ENCODE peak calls at places on chromosomes 7 and 10, in six cellular contexts. E is NCI-H774; D is central memory CD8-positive, alpha-beta T cell; W is epithelial cell of esophagus; M is NCI-H226; C is fibroblast of lung. X is an unnamed sample.

GRCh38 chr7:16268821-16269768 is 152.2 kb downstream of the CRPPA start:
- DNase-seq in C (peak; percentile 48), E (no peak), D (no peak), M (peak; percentile 100), W (peak; percentile 58), X (peak; percentile 60)

GRCh38 chr7:119594956-119595355 is 678.0 kb upstream of the KCND2 start:
- DNase-seq in W (no peak), C (no peak), M (no peak), D (no peak), E (no peak), X (no peak)

GRCh38 chr7:6228865-6229264 is 43.6 kb downstream of the CYTH3 start:
- DNase-seq in E (no peak), W (no peak), M (no peak), C (peak; percentile 88), D (no peak), X (no peak)

GRCh38 chr7:26091933-26092332 is 60.1 kb upstream of the NFE2L3 start:
- DNase-seq in D (no peak), C (peak; percentile 14), E (no peak), M (peak; percentile 27), W (peak; percentile 62), X (no peak)

GRCh38 chr7:54331311-54331710 is 210.9 kb upstream of the VSTM2A start:
- DNase-seq in D (no peak), M (no peak), E (no peak), W (no peak), C (no peak), X (no peak)

GRCh38 chr10:31774291-31774900 is 154.2 kb downstream of the ARHGAP12 start:
- DNase-seq in W (no peak), E (peak; percentile 35), C (no peak), M (no peak), D (no peak), X (no peak)

GRCh38 chr10:93006435-93007039 is 54.1 kb upstream of the CYP26C1 start:
- DNase-seq in M (peak; percentile 20), E (no peak), D (no peak), W (peak; percentile 50), C (peak; percentile 76), X (no peak)

GRCh38 chr7:75575488-75576112 is 83.5 kb downstream of the SPDYE5 start:
- DNase-seq in C (no peak), W (no peak), D (no peak), E (no peak), M (no peak), X (no peak)

GRCh38 chr7:35537067-35538023 is 157.6 kb downstream of the HERPUD2 start:
- DNase-seq in W (peak; percentile 68), E (peak; percentile 60), M (peak; percentile 69), C (peak; percentile 58), D (peak; percentile 75), X (peak; percentile 91)

GRCh38 chr7:23768022-23768421 is 58.0 kb downstream of the STK31 start:
- DNase-seq in D (no peak), M (no peak), C (no peak), E (no peak), W (no peak), X (no peak)

GRCh38 chr7:22317632-22318031 is 39.3 kb downstream of the RAPGEF5 start:
- DNase-seq in M (no peak), C (no peak), E (no peak), W (no peak), D (no peak), X (no peak)

GRCh38 chr7:98878365-98879197 is at the start of gene TRRAP:
- DNase-seq in W (peak; percentile 71), D (peak; percentile 71), C (peak; percentile 71), M (peak; percentile 64), E (peak; percentile 49), X (peak; percentile 63)